ENCODE peak calls at places on chromosomes 6 and 20, in ten cellular contexts. Y is ascending aorta, S is fibroblast of mammary gland, C is cardiac fibroblast, K is fibroblast of villous mesenchyme, N is brain microvascular endothelial cell, I is fibroblast of the aortic adventitia, T is adrenal gland, F is heart right ventricle, D is mammary epithelial cell. Q is an unnamed sample.

GRCh38 chr20:56393653-56394052 is 1.2 kb downstream of the CSTF1 start:
- DNase-seq in Y (no peak), S (no peak), C (no peak), K (no peak), N (no peak), I (no peak), T (no peak), F (no peak), D (no peak), Q (no peak)

GRCh38 chr6:164057876-164058275 is 643.4 kb downstream of the QKI start:
- DNase-seq in Y (no peak), S (no peak), C (no peak), K (no peak), N (no peak), I (no peak), T (no peak), F (no peak), D (no peak), Q (no peak)

GRCh38 chr20:56426926-56427325 is 14.9 kb downstream of the CASS4 start:
- DNase-seq in Y (no peak), S (no peak), C (no peak), K (no peak), N (no peak), I (no peak), T (no peak), F (no peak), D (no peak), Q (no peak)

GRCh38 chr20:48198951-48199431 is 413.7 kb upstream of the SULF2 start:
- DNase-seq in Y (no peak), S (peak; percentile 43), C (no peak), K (peak; percentile 66), N (no peak), I (no peak), T (no peak), F (no peak), D (no peak), Q (no peak)

GRCh38 chr20:32227744-32228688 is 20.3 kb downstream of the POFUT1 start:
- DNase-seq in Y (no peak), S (no peak), C (no peak), K (peak; percentile 90), N (no peak), I (peak; percentile 24), T (no peak), F (peak; percentile 12), D (no peak), Q (no peak)

GRCh38 chr20:24781061-24781980 is 167.7 kb upstream of the CST7 start:
- DNase-seq in Y (peak; percentile 59), S (peak; percentile 40), C (peak; percentile 45), K (peak; percentile 12), N (no peak), I (peak; percentile 60), T (no peak), F (peak; percentile 18), D (peak; percentile 27), Q (peak; percentile 45)

GRCh38 chr20:34852298-34852697 is 20.4 kb downstream of the GGT7 start:
- DNase-seq in Y (no peak), S (no peak), C (no peak), K (no peak), N (no peak), I (no peak), T (no peak), F (no peak), D (no peak), Q (no peak)

GRCh38 chr20:54122681-54123586 is 50.9 kb downstream of the CYP24A1 start:
- DNase-seq in Y (no peak), S (no peak), C (no peak), K (no peak), N (no peak), I (no peak), T (no peak), F (no peak), D (no peak), Q (no peak)

DNA sequence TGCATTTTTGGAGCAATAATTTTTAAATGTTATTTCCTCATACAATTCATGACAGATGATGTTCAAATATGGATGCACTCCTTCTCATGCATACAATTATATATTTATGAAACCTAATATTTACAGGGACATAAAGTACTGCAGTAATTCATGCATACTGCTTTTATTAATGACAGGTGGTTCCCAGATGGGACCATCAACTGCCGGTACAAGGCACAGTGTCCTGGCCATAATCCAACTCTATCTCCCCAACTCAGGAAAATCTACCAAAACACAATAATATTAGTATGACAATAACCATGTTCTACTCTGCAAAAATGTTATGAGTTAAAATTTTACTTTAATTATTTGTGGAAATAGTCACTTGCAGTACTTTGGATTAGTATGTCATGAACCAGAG is 77.8 kb downstream of the VIP start:
- DNase-seq in Y (no peak), S (no peak), C (no peak), K (no peak), N (no peak), I (no peak), T (no peak), F (no peak), D (no peak), Q (no peak)
- TF ChIP-seq CTCF in Y (no peak), S (no peak), C (no peak), K (no peak), N (no peak), I (no peak), T (no peak), F (no peak), D (no peak), Q (no peak)

DNA sequence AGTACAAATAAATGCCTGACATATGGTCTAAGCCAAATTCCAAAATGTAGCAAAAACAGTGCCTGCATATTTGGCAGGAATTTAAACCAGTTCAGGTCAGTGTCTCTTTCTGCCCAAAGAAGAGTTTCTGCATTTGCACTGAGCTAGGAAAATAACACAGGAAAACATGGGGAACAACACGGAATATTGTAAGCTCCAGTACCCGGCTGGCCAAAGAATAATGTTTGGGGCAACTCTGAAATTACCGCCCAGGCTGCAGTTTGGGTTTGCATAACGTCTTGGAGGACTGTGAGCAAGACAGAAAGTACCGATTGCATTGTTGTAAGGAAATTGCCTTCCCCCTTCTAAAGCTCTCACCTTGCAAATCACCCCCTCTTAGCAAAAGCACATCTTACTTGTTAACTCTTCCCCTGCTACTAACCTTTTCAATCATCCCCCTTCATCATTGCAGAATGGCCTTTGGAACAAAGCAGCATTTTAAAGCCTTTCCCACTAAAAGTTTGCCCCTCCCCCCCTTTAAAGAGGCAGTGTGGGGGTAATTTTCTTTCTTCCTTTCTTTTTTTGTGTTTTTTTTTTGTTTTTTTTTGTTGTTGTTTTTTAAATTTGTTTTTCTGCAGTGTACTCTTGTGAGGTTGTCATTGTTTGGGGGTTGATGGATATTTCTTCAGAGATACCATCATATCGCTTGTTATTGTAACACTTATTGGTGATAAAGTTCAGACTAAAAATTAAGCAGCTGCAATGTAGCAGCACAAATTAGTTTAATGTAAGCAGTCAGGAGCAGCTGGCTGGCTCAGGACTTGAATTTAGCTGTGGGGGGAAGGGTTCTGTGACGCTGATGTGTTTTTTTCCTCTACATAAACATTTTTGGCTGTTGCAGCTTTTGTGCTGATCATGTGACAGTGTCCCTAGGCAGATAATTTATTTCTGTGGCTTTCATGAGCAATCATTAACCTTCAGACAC is 100.0 kb upstream of the CITED2 start:
- DNase-seq in Y (no peak), S (peak; percentile 43), C (peak; percentile 34), K (peak; percentile 90), N (no peak), I (peak; percentile 52), T (peak; percentile 38), F (peak; percentile 16), D (no peak), Q (peak; percentile 8)
- H3K4me3 ChIP-seq in Y (peak overlapping the region; percentile 42), S (no peak overlapping the region), C (no peak overlapping the region), K (peak overlapping the region; percentile 44), N (no peak overlapping the region), I (peak overlapping the region; percentile 43), T (no peak overlapping the region), F (peak overlapping the region; percentile 10), D (no peak overlapping the region), Q (no peak overlapping the region)

GRCh38 chr6:135739288-135739687 is 112.2 kb upstream of the PDE7B start:
- DNase-seq in Y (no peak), S (peak; percentile 69), C (peak; percentile 93), K (peak; percentile 72), N (peak; percentile 95), I (peak; percentile 96), T (no peak), F (no peak), D (peak; percentile 40), Q (no peak)

GRCh38 chr6:135748189-135748588 is 103.3 kb upstream of the PDE7B start:
- DNase-seq in Y (no peak), S (no peak), C (no peak), K (no peak), N (no peak), I (no peak), T (no peak), F (no peak), D (no peak), Q (no peak)

GRCh38 chr6:135740580-135740979 is 110.9 kb upstream of the PDE7B start:
- DNase-seq in Y (no peak), S (no peak), C (no peak), K (no peak), N (no peak), I (no peak), T (no peak), F (no peak), D (no peak), Q (no peak)

GRCh38 chr6:135738646-135739045 is 112.9 kb upstream of the PDE7B start:
- DNase-seq in Y (no peak), S (no peak), C (peak; percentile 9), K (no peak), N (no peak), I (peak; percentile 27), T (no peak), F (no peak), D (no peak), Q (no peak)

GRCh38 chr6:135743476-135743875 is 108.0 kb upstream of the PDE7B start:
- DNase-seq in Y (no peak), S (no peak), C (no peak), K (no peak), N (no peak), I (no peak), T (no peak), F (no peak), D (peak; percentile 2), Q (no peak)
- TF ChIP-seq CTCF in Y (no peak), S (no peak), C (no peak), K (no peak), N (peak; percentile 17), I (no peak), T (no peak), F (no peak), D (no peak), Q (peak; percentile 5)

GRCh38 chr6:53311586-53311935 is 37.2 kb downstream of the ELOVL5 start:
- DNase-seq in Y (no peak), S (peak; percentile 59), C (peak; percentile 55), K (no peak), N (no peak), I (peak; percentile 40), T (no peak), F (no peak), D (no peak), Q (no peak)

GRCh38 chr6:53312355-53312754 is 36.4 kb downstream of the ELOVL5 start:
- DNase-seq in Y (no peak), S (no peak), C (no peak), K (no peak), N (no peak), I (no peak), T (no peak), F (no peak), D (no peak), Q (no peak)

GRCh38 chr6:53310751-53311585 is 37.8 kb downstream of the ELOVL5 start:
- DNase-seq in Y (no peak), S (peak; percentile 39), C (no peak), K (no peak), N (no peak), I (no peak), T (no peak), F (no peak), D (no peak), Q (no peak)

GRCh38 chr6:53309059-53309896 is 39.5 kb downstream of the ELOVL5 start:
- DNase-seq in Y (no peak), S (peak; percentile 51), C (peak; percentile 70), K (peak; percentile 89), N (no peak), I (peak; percentile 89), T (no peak), F (no peak), D (no peak), Q (peak; percentile 55)

GRCh38 chr6:53309897-53310291 is 38.9 kb downstream of the ELOVL5 start:
- DNase-seq in Y (no peak), S (no peak), C (no peak), K (no peak), N (no peak), I (no peak), T (no peak), F (no peak), D (no peak), Q (no peak)
- H3K4me3 ChIP-seq in Y (no peak overlapping the region), S (no peak overlapping the region), C (no peak overlapping the region), K (no peak overlapping the region), N (no peak overlapping the region), I (no peak overlapping the region), T (no peak overlapping the region), F (no peak overlapping the region), D (no peak overlapping the region), Q (no peak overlapping the region)

Q was measured in epithelial cell of esophagus.